ENCODE peak calls at places on chromosomes 16 and 17, in eight cellular contexts. P is activated CD4-positive, CD25-positive, alpha-beta regulatory T cell; N is nephron progenitor cell; C is naive B cell; O is NCI-H510A treated with DMSO at 0.1 percent for 48 hours; R is kidney tubule cell; L is A549; Z is pulmonary artery endothelial cell. T is an unnamed sample.

GRCh38 chr17:42639484-42640474 is 19.3 kb upstream of the TUBG2 start:
- DNase-seq in P (no peak), N (no peak), C (no peak), O (no peak), R (no peak), L (no peak), Z (no peak), T (no peak)

GRCh38 chr17:72404872-72405271 is 284.1 kb downstream of the SOX9 start:
- DNase-seq in P (no peak), N (no peak), C (no peak), O (no peak), R (no peak), L (no peak), Z (no peak), T (no peak)

GRCh38 chr16:7324306-7324705 is 8.3 kb upstream of the RBFOX1 start:
- DNase-seq in P (no peak), N (no peak), C (no peak), O (no peak), R (no peak), L (no peak), Z (no peak), T (no peak)

GRCh38 chr17:82648761-82649474 is 674 bp upstream of the WDR45B start:
- DNase-seq in P (no peak), N (peak; percentile 68), C (peak; percentile 37), O (no peak), R (no peak), L (peak; percentile 38), Z (no peak), T (no peak)

GRCh38 chr16:65782537-65783290 is 583.8 kb upstream of the CDH5 start:
- DNase-seq in P (no peak), N (no peak), C (no peak), O (no peak), R (no peak), L (no peak), Z (peak; percentile 26), T (no peak)

GRCh38 chr17:67434061-67434525 is 57.0 kb downstream of the PITPNC1 start:
- DNase-seq in P (no peak), N (no peak), C (no peak), O (no peak), R (no peak), L (no peak), Z (no peak), T (no peak)

GRCh38 chr16:35744716-35745115 is 2285.3 kb downstream of the TP53TG3F start:
- DNase-seq in P (no peak), N (no peak), C (no peak), O (no peak), R (peak; percentile 84), L (no peak), Z (no peak), T (no peak)

GRCh38 chr17:76151896-76152454 is 10.9 kb upstream of the FOXJ1 start:
- DNase-seq in P (no peak), N (no peak), C (no peak), O (no peak), R (no peak), L (no peak), Z (no peak), T (no peak)

GRCh38 chr17:79629548-79630049 is 18.7 kb upstream of the RBFOX3 start:
- DNase-seq in P (no peak), N (no peak), C (no peak), O (no peak), R (no peak), L (peak; percentile 73), Z (no peak), T (no peak)

GRCh38 chr17:1999557-2000251 is 25.4 kb downstream of the RTN4RL1 start:
- DNase-seq in P (no peak), N (no peak), C (no peak), O (peak; percentile 68), R (peak; percentile 28), L (peak; percentile 50), Z (no peak), T (peak; percentile 45)

GRCh38 chr16:71775949-71776348 is 32.7 kb downstream of the AP1G1 start:
- DNase-seq in P (no peak), N (no peak), C (no peak), O (no peak), R (no peak), L (no peak), Z (no peak), T (no peak)

GRCh38 chr16:75152635-75153034 is 4.3 kb downstream of the ZFP1 start:
- DNase-seq in P (no peak), N (no peak), C (no peak), O (no peak), R (no peak), L (no peak), Z (no peak), T (no peak)

GRCh38 chr16:67470314-67470713 is 10.6 kb downstream of the ATP6V0D1 start:
- DNase-seq in P (no peak), N (no peak), C (no peak), O (peak; percentile 67), R (no peak), L (no peak), Z (no peak), T (no peak)

GRCh38 chr16:24741862-24742261 is 12.4 kb downstream of the TNRC6A start:
- DNase-seq in P (no peak), N (no peak), C (no peak), O (no peak), R (no peak), L (no peak), Z (no peak), T (no peak)

GRCh38 chr17:55677449-55677848 is 45.2 kb downstream of the TMEM100 start:
- DNase-seq in P (no peak), N (no peak), C (no peak), O (no peak), R (no peak), L (no peak), Z (no peak), T (no peak)

GRCh38 chr17:3475812-3476686 is at the start of gene ASPA:
- DNase-seq in P (no peak), N (no peak), C (no peak), O (no peak), R (peak; percentile 10), L (no peak), Z (no peak), T (no peak)

GRCh38 chr16:83666449-83666848 is 141.3 kb upstream of the HSBP1 start:
- DNase-seq in P (no peak), N (no peak), C (no peak), O (peak; percentile 45), R (peak; percentile 13), L (no peak), Z (no peak), T (no peak)